ENCODE peak calls at places on chromosome 4, in eight cellular contexts. M is CD4-positive, alpha-beta T cell; G is NB4; I is hypothalamus; O is AG20443; T is epithelial cell of esophagus; C is NCI-H1436; X is fibroblast of lung. Y is an unnamed sample.

GRCh38 chr4:122821097-122821496 is 5.5 kb upstream of the FGF2 start:
- DNase-seq in I (no peak), G (no peak), O (no peak), T (no peak), X (peak; percentile 60), M (no peak), C (no peak), Y (no peak)

GRCh38 chr4:102299708-102300107 is 45.6 kb downstream of the SLC39A8 start:
- DNase-seq in M (no peak), G (peak; percentile 47), C (no peak), I (peak; percentile 4), T (peak; percentile 60), O (peak; percentile 80), X (peak; percentile 20), Y (peak; percentile 54)

GRCh38 chr4:38099908-38100407 is 139.8 kb downstream of the PTTG2 start:
- DNase-seq in X (peak; percentile 61), I (no peak), O (peak; percentile 74), T (peak; percentile 92), M (no peak), C (no peak), G (no peak), Y (peak; percentile 41)

GRCh38 chr4:156946508-156947197 is 24.9 kb downstream of the PDGFC start:
- DNase-seq in M (no peak), C (no peak), I (no peak), X (peak; percentile 98), O (peak; percentile 83), T (peak; percentile 98), G (no peak), Y (peak; percentile 92)

GRCh38 chr4:77566148-77566547 is 39.5 kb upstream of the CXCL13 start:
- DNase-seq in T (no peak), M (no peak), G (no peak), I (no peak), C (no peak), X (no peak), O (no peak), Y (peak; percentile 34)

GRCh38 chr4:118352843-118353373 is at the start of gene PRSS12:
- DNase-seq in I (peak; percentile 5), G (peak; percentile 91), M (peak; percentile 15), T (peak; percentile 82), O (peak; percentile 94), X (peak; percentile 75), C (peak; percentile 63), Y (peak; percentile 81)

GRCh38 chr4:15714616-15715015 is 11.8 kb downstream of the BST1 start:
- DNase-seq in G (no peak), O (peak; percentile 70), C (no peak), I (no peak), X (peak; percentile 61), T (no peak), M (no peak), Y (no peak)

GRCh38 chr4:157128395-157128794 is 52.4 kb downstream of the GLRB start:
- DNase-seq in I (no peak), C (no peak), O (peak; percentile 40), T (peak; percentile 67), X (peak; percentile 63), G (no peak), M (no peak), Y (peak; percentile 36)

GRCh38 chr4:101277661-101278060 is 69.7 kb downstream of the PPP3CA start:
- DNase-seq in T (peak; percentile 40), I (no peak), G (no peak), X (peak; percentile 55), M (no peak), C (no peak), O (peak; percentile 22), Y (peak; percentile 13)

GRCh38 chr4:38365748-38366310 is 298.2 kb upstream of the KLF3 start:
- DNase-seq in O (no peak), M (no peak), G (no peak), C (peak; percentile 11), T (no peak), I (no peak), X (no peak), Y (no peak)

GRCh38 chr4:41143721-41144379 is 70.5 kb downstream of the APBB2 start:
- DNase-seq in X (peak; percentile 52), I (no peak), G (no peak), M (no peak), T (no peak), C (no peak), O (peak; percentile 43), Y (peak; percentile 69)

GRCh38 chr4:105145059-105145912 is 1.4 kb upstream of the TET2 start:
- DNase-seq in T (peak; percentile 52), G (peak; percentile 75), I (no peak), O (no peak), X (peak; percentile 31), M (no peak), C (no peak), Y (no peak)

GRCh38 chr4:174236359-174236758 is 47.1 kb downstream of the FBXO8 start:
- DNase-seq in I (no peak), X (no peak), C (no peak), T (no peak), M (no peak), G (no peak), O (no peak), Y (no peak)

GRCh38 chr4:168421671-168422070 is 58.6 kb downstream of the DDX60L start:
- DNase-seq in T (peak; percentile 85), I (no peak), X (peak; percentile 4), C (no peak), O (no peak), G (no peak), M (no peak), Y (no peak)

GRCh38 chr4:35793045-35793722 is 451.1 kb downstream of the ARAP2 start:
- DNase-seq in X (no peak), T (peak; percentile 13), O (no peak), I (no peak), C (no peak), G (no peak), M (no peak), Y (no peak)

Y was measured in fibroblast of gingiva.